ENCODE peak calls at places on chromosomes 11 and 22, in five cellular contexts. P, L, Q, T and K are unnamed samples.

GRCh38 chr11:128324531-128325141 is 262.7 kb downstream of the ETS1 start:
- DNase-seq in P (no peak), L (no peak), Q (peak; percentile 86), T (peak; percentile 43), K (no peak)

GRCh38 chr22:27213766-27214581 is 556.6 kb downstream of the MIAT start:
- DNase-seq in P (peak; percentile 75), L (peak; percentile 59), Q (peak; percentile 65), T (peak; percentile 38), K (peak; percentile 37)

GRCh38 chr11:116702772-116703360 is 69.9 kb downstream of the BUD13 start:
- DNase-seq in P (no peak), L (no peak), Q (peak; percentile 22), T (no peak), K (no peak)

GRCh38 chr11:34468209-34468841 is 29.6 kb downstream of the CAT start:
- DNase-seq in P (no peak), L (no peak), Q (peak; percentile 66), T (peak; percentile 13), K (peak; percentile 46)

GRCh38 chr22:23836281-23836680 is 2.5 kb downstream of the DERL3 start:
- DNase-seq in P (no peak), L (peak; percentile 51), Q (peak; percentile 46), T (no peak), K (no peak)

GRCh38 chr22:17970205-17970708 is 54.1 kb downstream of the MICAL3 start:
- DNase-seq in P (no peak), L (no peak), Q (no peak), T (no peak), K (no peak)

GRCh38 chr22:44698531-44699421 is 3.2 kb upstream of the PRR5 start:
- DNase-seq in P (peak; percentile 67), L (no peak), Q (no peak), T (no peak), K (no peak)

GRCh38 chr22:40054486-40054885 is 59.7 kb downstream of the FAM83F start:
- DNase-seq in P (no peak), L (no peak), Q (no peak), T (no peak), K (no peak)

GRCh38 chr11:6095798-6096197 is 11.7 kb upstream of the OR56B4 start:
- DNase-seq in P (no peak), L (no peak), Q (no peak), T (no peak), K (no peak)

GRCh38 chr11:87417951-87418350 is 380.2 kb downstream of the TMEM135 start:
- DNase-seq in P (no peak), L (no peak), Q (no peak), T (no peak), K (no peak)

GRCh38 chr11:3632070-3632660 is 9.6 kb downstream of the ART5 start:
- DNase-seq in P (no peak), L (no peak), Q (no peak), T (no peak), K (no peak)

GRCh38 chr11:116725434-116726221 is 47.2 kb downstream of the BUD13 start:
- DNase-seq in P (no peak), L (no peak), Q (no peak), T (no peak), K (no peak)

GRCh38 chr22:19886605-19887250 is 32.1 kb upstream of the GNB1L start:
- DNase-seq in P (no peak), L (peak; percentile 35), Q (peak; percentile 69), T (no peak), K (peak; percentile 6)

GRCh38 chr22:44247346-44247745 is 65.4 kb downstream of the SHISAL1 start:
- DNase-seq in P (no peak), L (no peak), Q (no peak), T (no peak), K (no peak)

GRCh38 chr11:1908579-1908978 is 10.9 kb upstream of the TNNT3 start:
- DNase-seq in P (no peak), L (peak; percentile 42), Q (no peak), T (no peak), K (no peak)

GRCh38 chr22:43796567-43796966 is 15.5 kb downstream of the EFCAB6 start:
- DNase-seq in P (no peak), L (no peak), Q (no peak), T (no peak), K (no peak)

GRCh38 chr11:2926611-2927492 is 2.4 kb downstream of the PHLDA2 start:
- DNase-seq in P (no peak), L (peak; percentile 26), Q (no peak), T (peak; percentile 9), K (no peak)

GRCh38 chr22:44819966-44820631 is 67.7 kb downstream of the ARHGAP8 start:
- DNase-seq in P (no peak), L (no peak), Q (no peak), T (no peak), K (no peak)

GRCh38 chr11:128862913-128863660 is 4.0 kb downstream of the KCNJ1 start:
- DNase-seq in P (no peak), L (no peak), Q (peak; percentile 2), T (no peak), K (no peak)

GRCh38 chr22:26547426-26547825 is 35.2 kb upstream of the TFIP11 start:
- DNase-seq in P (no peak), L (no peak), Q (no peak), T (no peak), K (no peak)

GRCh38 chr11:104776501-104777170 is 121.6 kb downstream of the CASP12 start:
- DNase-seq in P (no peak), L (no peak), Q (no peak), T (no peak), K (no peak)

GRCh38 chr11:1778141-1778911 is 14.6 kb upstream of the CTSD start:
- DNase-seq in P (peak; percentile 4), L (no peak), Q (peak; percentile 36), T (no peak), K (no peak)

GRCh38 chr11:117701781-117702180 is 95.2 kb downstream of the DSCAML1 start:
- DNase-seq in P (no peak), L (peak; percentile 10), Q (no peak), T (no peak), K (no peak)

GRCh38 chr11:115679945-115680344 is 175.7 kb upstream of the CADM1 start:
- DNase-seq in P (no peak), L (no peak), Q (no peak), T (no peak), K (no peak)

DNA sequence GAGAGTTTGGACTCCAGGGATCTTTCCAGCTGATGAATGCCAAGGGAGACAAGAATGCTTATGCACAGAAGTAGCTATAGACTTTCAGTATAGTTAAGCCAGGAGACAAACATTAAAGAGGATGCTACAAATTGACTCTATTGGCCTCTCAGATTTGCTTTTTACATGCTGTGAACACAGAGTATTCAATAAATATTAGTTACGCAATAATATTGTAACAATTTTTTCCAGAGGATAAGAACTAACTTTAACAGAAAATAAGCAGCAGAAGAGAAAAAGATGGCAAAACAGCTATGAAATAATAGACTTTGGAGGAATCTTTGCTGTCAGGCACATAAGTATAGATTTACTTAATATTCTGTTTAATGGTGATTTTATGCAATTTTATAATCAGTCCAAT is 331.3 kb downstream of the DLG2 start:
- DNase-seq in P (no peak), L (no peak), Q (no peak), T (no peak), K (no peak)
- TF ChIP-seq CTCF in P (no peak), L (no peak), Q (no peak), T (no peak), K (no peak)

GRCh38 chr11:134253189-134253993 is at the start of the genes ACAD8 and THYN1:
- DNase-seq in P (peak; percentile 96), L (peak; percentile 98), Q (peak; percentile 98), T (peak; percentile 97), K (peak; percentile 96)
- TF ChIP-seq POLR2A in P (peak; percentile 26), L (peak; percentile 84), Q (peak; percentile 63), T (peak; percentile 74), K (peak; percentile 81)

GRCh38 chr11:64361659-64362058 is 2.7 kb downstream of the RPS6KA4 start:
- DNase-seq in P (no peak), L (no peak), Q (no peak), T (no peak), K (no peak)

GRCh38 chr11:64358536-64358906 is 441 bp upstream of the RPS6KA4 start:
- DNase-seq in P (no peak), L (no peak), Q (no peak), T (no peak), K (no peak)

GRCh38 chr11:64360403-64360980 is 1.5 kb downstream of the RPS6KA4 start:
- DNase-seq in P (no peak), L (no peak), Q (no peak), T (no peak), K (no peak)

GRCh38 chr11:64358907-64359711 is at the start of gene RPS6KA4:
- DNase-seq in P (peak; percentile 60), L (peak; percentile 74), Q (peak; percentile 77), T (peak; percentile 73), K (peak; percentile 62)

GRCh38 chr11:64359712-64360402 is 895 bp downstream of the RPS6KA4 start:
- DNase-seq in P (no peak), L (no peak), Q (no peak), T (peak; percentile 22), K (peak; percentile 23)
- TF ChIP-seq CTCF in P (no peak), L (no peak), Q (no peak), T (no peak), K (no peak)

GRCh38 chr11:120330045-120330444 is 4.9 kb downstream of the TLCD5 start:
- DNase-seq in P (no peak), L (no peak), Q (no peak), T (no peak), K (no peak)

GRCh38 chr11:120333801-120334200 is 2.4 kb upstream of the ARHGEF12 start:
- DNase-seq in P (no peak), L (no peak), Q (no peak), T (no peak), K (no peak)

GRCh38 chr11:120332822-120333716 is 3.1 kb upstream of the ARHGEF12 start:
- DNase-seq in P (no peak), L (no peak), Q (no peak), T (no peak), K (no peak)

GRCh38 chr11:120329556-120329955 is 4.5 kb downstream of the TLCD5 start:
- DNase-seq in P (no peak), L (no peak), Q (no peak), T (no peak), K (no peak)

DNA sequence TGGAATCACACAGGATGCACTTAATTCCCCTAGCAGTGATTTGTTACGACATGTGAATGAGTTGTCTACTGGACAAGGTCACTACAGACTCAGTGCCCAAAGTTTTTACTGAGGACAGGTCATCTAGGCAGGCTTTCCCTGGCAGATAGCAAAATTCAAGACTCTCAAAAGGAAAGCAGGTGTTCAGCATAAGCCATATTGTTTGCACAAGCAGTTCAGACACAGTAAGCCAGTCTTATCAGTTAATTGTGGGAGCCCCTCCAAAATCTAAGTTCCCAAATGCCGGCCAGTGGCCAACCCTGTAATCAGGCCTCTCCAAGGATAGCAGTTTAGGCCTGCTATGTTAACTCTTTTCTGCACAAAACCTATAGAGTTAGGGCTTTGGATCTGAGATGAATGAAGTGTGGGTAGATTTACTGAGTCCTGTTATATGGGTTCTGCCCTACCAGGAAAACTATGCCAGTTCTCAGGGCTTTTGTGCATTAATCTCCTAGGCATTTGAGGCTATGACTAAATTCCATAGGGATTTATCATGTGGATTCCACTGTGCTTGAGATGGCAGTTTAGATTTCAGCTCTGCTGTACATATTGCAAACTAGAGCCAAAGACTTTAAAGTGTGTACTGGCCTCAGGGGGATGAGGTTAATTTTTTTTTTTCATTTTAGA is 4.8 kb upstream of the ARHGEF12 start:
- DNase-seq in P (peak; percentile 35), L (peak; percentile 46), Q (no peak), T (no peak), K (peak; percentile 71)
- TF ChIP-seq POLR2A in P (no peak), L (no peak), Q (no peak), T (no peak), K (no peak)

GRCh38 chr11:8959546-8960166 is 4.6 kb downstream of the TMEM9B start:
- DNase-seq in P (peak; percentile 28), L (no peak), Q (peak; percentile 48), T (peak; percentile 15), K (peak; percentile 47)
- TF ChIP-seq CTCF in P (no peak), L (peak; percentile 55), Q (peak; percentile 44), T (peak; percentile 48), K (peak; percentile 74)